ENCODE peak calls at places on chromosome 7, in ten cellular contexts. H, W, S, C, Q, V, U, Z, B and K are unnamed samples.

GRCh38 chr7:17301491-17302101 is 3.1 kb downstream of the AHR start:
- DNase-seq in B (no peak), S (no peak), C (peak), U (peak), H (no peak), Z (peak), W (no peak), V (peak), Q (no peak), K (no peak)

GRCh38 chr7:143391462-143392404 is 10.6 kb downstream of the ZYX start:
- DNase-seq in Z (no peak), U (no peak), H (no peak), Q (peak), C (peak), W (no peak), B (peak), S (peak), V (no peak), K (peak)

GRCh38 chr7:79666472-79666871 is 213.0 kb upstream of the MAGI2 start:
- DNase-seq in W (no peak), S (no peak), H (no peak), B (no peak), U (no peak), C (no peak), Z (no peak), Q (no peak), V (no peak), K (no peak)

GRCh38 chr7:40199076-40199802 is 64.4 kb downstream of the SUGCT start:
- DNase-seq in Q (no peak), U (peak), B (peak), V (no peak), W (peak), Z (no peak), C (no peak), H (peak), S (peak), K (no peak)

GRCh38 chr7:983182-984071 is 446 bp downstream of the CYP2W1 start:
- DNase-seq in S (no peak), Z (no peak), C (no peak), Q (no peak), W (no peak), V (no peak), U (no peak), H (no peak), B (no peak), K (no peak)

GRCh38 chr7:55546826-55547225 is 25.5 kb downstream of the VOPP1 start:
- DNase-seq in Q (peak), W (peak), U (peak), S (peak), H (no peak), B (peak), C (peak), Z (no peak), V (peak), K (peak)

GRCh38 chr7:140674899-140675701 is 2.4 kb downstream of the ADCK2 start:
- DNase-seq in S (peak), B (peak), V (no peak), C (no peak), U (no peak), Z (no peak), Q (no peak), W (peak), H (peak), K (peak)

GRCh38 chr7:135800560-135800959 is 51.9 kb upstream of the FAM180A start:
- DNase-seq in B (no peak), H (no peak), Z (no peak), Q (peak), V (no peak), S (no peak), C (no peak), W (no peak), U (no peak), K (no peak)

GRCh38 chr7:100719523-100720319 is 547 bp upstream of the EPO start:
- DNase-seq in H (no peak), B (peak), V (no peak), Q (no peak), W (no peak), C (no peak), Z (no peak), S (peak), U (peak), K (no peak)

GRCh38 chr7:27156508-27156898 is at the start of gene HOXA7:
- DNase-seq in U (peak), W (peak), V (no peak), Q (peak), B (no peak), Z (no peak), H (no peak), C (no peak), S (no peak), K (no peak)

GRCh38 chr7:90246184-90246583 is 1.2 kb downstream of the CFAP69 start:
- DNase-seq in Z (no peak), W (no peak), U (no peak), S (no peak), V (no peak), Q (no peak), H (no peak), B (peak), C (peak), K (no peak)

GRCh38 chr7:82566752-82567151 is 123.2 kb upstream of the CACNA2D1 start:
- DNase-seq in H (no peak), S (no peak), W (no peak), U (no peak), C (no peak), V (no peak), Z (no peak), B (no peak), Q (no peak), K (peak)

GRCh38 chr7:152430857-152431256 is 4.9 kb downstream of the KMT2C start:
- DNase-seq in S (no peak), W (no peak), H (no peak), Q (no peak), B (no peak), U (no peak), V (no peak), Z (no peak), C (no peak), K (no peak)

GRCh38 chr7:116169060-116169459 is 41.3 kb upstream of the TES start:
- DNase-seq in C (peak), V (no peak), B (peak), W (no peak), U (peak), Q (no peak), H (no peak), S (no peak), Z (no peak), K (no peak)

GRCh38 chr7:594920-595620 is 75.4 kb upstream of the PDGFA start:
- DNase-seq in V (no peak), U (no peak), Z (no peak), H (no peak), C (no peak), B (no peak), Q (peak), W (no peak), S (no peak), K (no peak)

GRCh38 chr7:92987543-92987942 is 130.2 kb downstream of the SAMD9 start:
- DNase-seq in Q (no peak), Z (no peak), S (no peak), U (no peak), C (no peak), B (no peak), W (no peak), V (no peak), H (no peak), K (no peak)

GRCh38 chr7:92685146-92686042 is 95.2 kb upstream of the FAM133B start:
- DNase-seq in S (no peak), Q (no peak), H (no peak), B (no peak), Z (no peak), U (no peak), C (peak), V (peak), W (no peak), K (no peak)

GRCh38 chr7:42913591-42913990 is 1.7 kb upstream of the C7orf25 start:
- DNase-seq in V (no peak), Z (no peak), H (no peak), B (no peak), U (no peak), S (no peak), W (no peak), C (no peak), Q (no peak), K (no peak)

GRCh38 chr7:135322571-135323340 is 89.1 kb downstream of the STRA8 start:
- DNase-seq in Q (no peak), C (no peak), W (no peak), V (no peak), Z (no peak), U (no peak), H (no peak), S (no peak), B (no peak), K (no peak)